ENCODE peak calls at places on chromosome 5, in eight cellular contexts. E is erythroblast, G is upper lobe of left lung, Y is A549, R is IMR-90, U is testis, L is uterus, B is lower leg skin. H is an unnamed sample.

GRCh38 chr5:3100921-3101551 is 349.6 kb upstream of the IRX2 start:
- DNase-seq in U (no peak), B (no peak), E (no peak), G (no peak), R (no peak), L (no peak), Y (no peak), H (no peak)

GRCh38 chr5:157384971-157385709 is 74.9 kb upstream of the NIPAL4 start:
- DNase-seq in R (peak), E (no peak), U (no peak), Y (peak), L (peak), B (no peak), G (no peak), H (no peak)

GRCh38 chr5:112995764-112996618 is 19.4 kb downstream of the DCP2 start:
- DNase-seq in G (peak), R (peak), L (peak), B (peak), Y (peak), U (peak), E (peak), H (peak)

GRCh38 chr5:107652839-107653607 is 17.7 kb downstream of the EFNA5 start:
- DNase-seq in E (no peak), L (no peak), U (no peak), Y (no peak), B (no peak), R (no peak), G (no peak), H (no peak)

GRCh38 chr5:55603947-55604346 is 69.2 kb upstream of the PLPP1 start:
- DNase-seq in R (peak), U (no peak), L (peak), G (no peak), E (no peak), Y (no peak), B (no peak), H (no peak)

GRCh38 chr5:17187401-17187800 is 30.0 kb upstream of the BASP1 start:
- DNase-seq in R (peak), G (no peak), U (no peak), L (no peak), E (no peak), Y (no peak), B (no peak), H (no peak)

GRCh38 chr5:55853271-55853670 is 2.1 kb downstream of the IL31RA start:
- DNase-seq in Y (no peak), L (no peak), B (no peak), R (no peak), G (no peak), U (no peak), E (no peak), H (peak)

GRCh38 chr5:10352404-10353240 is 873 bp upstream of the MARCHF6 start:
- DNase-seq in R (peak), L (no peak), G (no peak), Y (no peak), B (no peak), E (no peak), U (no peak), H (peak)

GRCh38 chr5:40780858-40781257 is 17.3 kb downstream of the PRKAA1 start:
- DNase-seq in G (no peak), L (no peak), R (no peak), B (no peak), U (no peak), E (no peak), Y (no peak), H (no peak)

GRCh38 chr5:61496406-61497307 is 164.6 kb downstream of the ZSWIM6 start:
- DNase-seq in Y (no peak), U (no peak), R (no peak), G (no peak), L (no peak), B (no peak), E (no peak), H (no peak)

GRCh38 chr5:169701910-169702451 is 64.9 kb downstream of the DOCK2 start:
- DNase-seq in B (no peak), E (peak), G (no peak), R (peak), Y (no peak), L (no peak), U (no peak), H (peak)

GRCh38 chr5:142584843-142585242 is 101.0 kb downstream of the FGF1 start:
- DNase-seq in Y (no peak), L (no peak), G (no peak), B (no peak), U (no peak), R (no peak), E (no peak), H (no peak)

GRCh38 chr5:120086081-120086480 is 378.0 kb upstream of the PRR16 start:
- DNase-seq in U (no peak), G (no peak), L (no peak), Y (no peak), E (no peak), R (peak), B (no peak), H (no peak)

GRCh38 chr5:99453181-99453580 is 524.4 kb upstream of the CHD1 start:
- DNase-seq in Y (no peak), R (no peak), B (no peak), G (no peak), E (no peak), U (no peak), L (no peak), H (no peak)

GRCh38 chr5:32707394-32707997 is 3.6 kb upstream of the NPR3 start:
- DNase-seq in E (peak), B (no peak), R (peak), L (no peak), G (no peak), Y (peak), U (no peak), H (peak)

GRCh38 chr5:56601641-56602071 is 213.7 kb upstream of the MAP3K1 start:
- DNase-seq in B (no peak), E (no peak), L (no peak), R (peak), G (no peak), Y (no peak), U (no peak), H (no peak)

GRCh38 chr5:137190031-137190430 is 309.1 kb downstream of the SPOCK1 start:
- DNase-seq in R (no peak), E (no peak), U (no peak), B (no peak), Y (no peak), L (no peak), G (no peak), H (no peak)

GRCh38 chr5:14168139-14168792 is 25.1 kb downstream of the TRIO start:
- DNase-seq in L (no peak), E (no peak), G (no peak), Y (no peak), B (no peak), R (peak), U (no peak), H (peak)

GRCh38 chr5:1158647-1159340 is 42.6 kb upstream of the SLC6A19 start:
- DNase-seq in G (no peak), B (no peak), L (no peak), U (no peak), R (no peak), E (no peak), Y (no peak), H (no peak)

GRCh38 chr5:77232959-77233358 is 22.5 kb downstream of the PDE8B start:
- DNase-seq in R (no peak), B (no peak), E (no peak), Y (no peak), G (no peak), L (no peak), U (no peak), H (peak)

GRCh38 chr5:23314827-23315226 is 192.6 kb upstream of the PRDM9 start:
- DNase-seq in G (no peak), R (peak), U (no peak), B (no peak), E (no peak), Y (no peak), L (no peak), H (no peak)

GRCh38 chr5:54217826-54218503 is 92.4 kb downstream of the ARL15 start:
- DNase-seq in R (peak), L (peak), B (no peak), E (peak), U (peak), Y (peak), G (no peak), H (peak)

GRCh38 chr5:33494476-33494875 is 53.7 kb downstream of the TARS1 start:
- DNase-seq in U (no peak), B (no peak), G (no peak), E (no peak), R (no peak), Y (no peak), L (no peak), H (no peak)

GRCh38 chr5:116883875-116884274 is 309.3 kb upstream of the SEMA6A start:
- DNase-seq in B (no peak), Y (no peak), G (no peak), U (no peak), L (no peak), E (no peak), R (no peak), H (no peak)

GRCh38 chr5:8456846-8457186 is 587.9 kb downstream of the MTRR start:
- DNase-seq in B (no peak), U (no peak), Y (no peak), E (peak), R (peak), G (no peak), L (no peak), H (no peak)

GRCh38 chr5:151147033-151147432 is 10.5 kb downstream of the ANXA6 start:
- DNase-seq in R (no peak), U (no peak), L (no peak), E (no peak), Y (no peak), B (no peak), G (no peak), H (no peak)
- TF ChIP-seq POLR2A in R (no peak), U (no peak), L (no peak), E (no peak), Y (no peak), B (no peak), G (no peak), H (no peak)

GRCh38 chr5:150763023-150763793 is 4.4 kb upstream of the DCTN4 start:
- DNase-seq in G (peak), R (peak), U (peak), L (peak), Y (no peak), E (peak), B (no peak), H (peak)
- TF ChIP-seq POLR2A in G (no peak), R (no peak), U (no peak), L (no peak), Y (no peak), E (no peak), B (no peak), H (no peak)

GRCh38 chr5:131223751-131224386 is 40.0 kb upstream of the CDC42SE2 start:
- DNase-seq in L (no peak), G (no peak), E (no peak), Y (no peak), R (no peak), B (no peak), U (no peak), H (no peak)
- TF ChIP-seq POLR2A in L (no peak), G (no peak), E (no peak), Y (no peak), R (no peak), B (no peak), U (no peak), H (no peak)

GRCh38 chr5:135740475-135740874 is 94.0 kb upstream of the SLC25A48 start:
- DNase-seq in R (no peak), E (no peak), L (no peak), B (peak), U (peak), Y (no peak), G (no peak), H (no peak)

GRCh38 chr5:135739383-135739961 is 95.0 kb upstream of the SLC25A48 start:
- DNase-seq in L (no peak), B (peak), G (no peak), Y (no peak), U (no peak), E (no peak), R (no peak), H (no peak)

GRCh38 chr5:135743684-135744083 is 90.8 kb upstream of the SLC25A48 start:
- DNase-seq in Y (no peak), E (no peak), B (no peak), L (no peak), G (no peak), U (no peak), R (no peak), H (no peak)

GRCh38 chr5:135738564-135738875 is 95.9 kb upstream of the SLC25A48 start:
- DNase-seq in U (no peak), E (no peak), R (no peak), Y (no peak), B (peak), L (no peak), G (no peak), H (no peak)

DNA sequence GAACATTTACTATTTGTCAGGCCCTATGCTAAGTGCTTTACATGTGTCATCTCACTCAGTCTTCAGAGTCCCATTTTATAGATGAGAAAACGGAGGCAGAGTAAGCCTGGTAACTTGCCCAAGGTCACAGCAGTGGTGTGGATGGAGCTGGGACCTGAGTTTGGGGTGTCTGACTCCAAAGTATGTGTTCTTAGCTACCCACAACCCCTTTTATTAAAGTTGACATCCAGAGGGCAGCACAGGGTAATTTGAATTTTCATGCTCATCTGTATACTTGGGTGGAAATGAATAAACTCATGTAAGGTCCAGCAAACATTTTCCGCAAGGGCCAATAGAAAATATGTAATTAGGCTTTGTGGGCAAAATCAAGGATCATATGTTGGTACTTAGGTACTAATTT is 93.4 kb upstream of the SLC25A48 start:
- DNase-seq in B (no peak), G (no peak), E (no peak), U (no peak), L (no peak), Y (no peak), R (no peak), H (no peak)
- TF ChIP-seq POLR2A in B (no peak), G (no peak), E (no peak), U (no peak), L (no peak), Y (no peak), R (no peak), H (no peak)

DNA sequence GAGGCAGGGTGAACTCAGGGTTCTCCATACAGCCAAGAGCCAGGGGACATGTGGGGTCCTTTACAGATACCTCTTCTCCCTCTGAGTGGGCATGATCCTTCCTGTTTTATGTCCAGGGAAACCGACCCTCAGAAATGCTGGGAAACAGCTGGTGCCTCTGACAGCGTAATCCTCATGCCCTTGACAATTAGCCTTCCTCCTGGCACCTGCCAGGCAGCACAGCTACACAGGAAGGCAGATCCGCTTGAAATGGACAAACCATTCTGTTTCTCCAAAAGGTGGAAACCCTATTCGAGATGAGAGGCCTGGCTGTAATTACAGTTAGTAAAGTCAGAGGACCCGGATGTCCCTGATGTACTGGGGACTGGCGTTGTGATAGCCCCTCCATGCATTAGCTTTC is 7.2 kb downstream of the ERGIC1 start:
- DNase-seq in B (no peak), Y (no peak), E (no peak), U (no peak), G (no peak), L (no peak), R (no peak), H (no peak)
- TF ChIP-seq POLR2A in B (no peak), Y (no peak), E (no peak), U (no peak), G (no peak), L (no peak), R (no peak), H (no peak)